ENCODE peak calls at places on chromosomes 6 and 20, in six cellular contexts. C, U, K, T, O and D are unnamed samples.

GRCh38 chr6:169942173-169942572 is 190.8 kb downstream of the ERMARD start:
- DNase-seq in C (no peak), U (no peak), K (no peak), T (no peak), O (no peak), D (no peak)

GRCh38 chr20:25470045-25470444 is 62.6 kb downstream of the GINS1 start:
- DNase-seq in C (peak), U (peak), K (peak), T (peak), O (peak), D (peak)

GRCh38 chr6:157773248-157773773 is 49.7 kb upstream of the SNX9 start:
- DNase-seq in C (no peak), U (no peak), K (no peak), T (no peak), O (no peak), D (no peak)

GRCh38 chr6:41594326-41594725 is 43.9 kb upstream of the MDFI start:
- DNase-seq in C (no peak), U (no peak), K (no peak), T (no peak), O (no peak), D (no peak)

GRCh38 chr6:32830017-32830416 is 8.5 kb downstream of the TAP2 start:
- DNase-seq in C (no peak), U (no peak), K (no peak), T (no peak), O (no peak), D (no peak)

GRCh38 chr20:36542019-36542488 is 735 bp downstream of the MYL9 start:
- DNase-seq in C (peak), U (peak), K (peak), T (peak), O (no peak), D (peak)

GRCh38 chr6:28393912-28394662 is 5.5 kb downstream of the ZSCAN12 start:
- DNase-seq in C (no peak), U (peak), K (no peak), T (peak), O (no peak), D (peak)

GRCh38 chr6:144343736-144344428 is 58.7 kb downstream of the UTRN start:
- DNase-seq in C (peak), U (peak), K (no peak), T (peak), O (peak), D (peak)

GRCh38 chr20:55761787-55762186 is 243.5 kb downstream of the CBLN4 start:
- DNase-seq in C (no peak), U (no peak), K (no peak), T (no peak), O (no peak), D (no peak)

GRCh38 chr6:39302669-39303424 is 11.4 kb downstream of the KCNK17 start:
- DNase-seq in C (peak), U (peak), K (peak), T (peak), O (peak), D (peak)

GRCh38 chr20:20497242-20497985 is 129.5 kb downstream of the INSM1 start:
- DNase-seq in C (no peak), U (no peak), K (no peak), T (no peak), O (no peak), D (no peak)

GRCh38 chr6:35829306-35829705 is 24.2 kb downstream of the LHFPL5 start:
- DNase-seq in C (no peak), U (no peak), K (no peak), T (no peak), O (no peak), D (no peak)

GRCh38 chr6:6900566-6901204 is 207.1 kb upstream of the RREB1 start:
- DNase-seq in C (no peak), U (no peak), K (no peak), T (no peak), O (no peak), D (peak)

GRCh38 chr6:111105578-111105977 is 18.3 kb downstream of the SLC16A10 start:
- DNase-seq in C (peak), U (peak), K (no peak), T (peak), O (no peak), D (peak)

GRCh38 chr6:4478098-4478497 is 298.1 kb upstream of the CDYL start:
- DNase-seq in C (no peak), U (no peak), K (no peak), T (no peak), O (no peak), D (no peak)

GRCh38 chr6:367891-368630 is 23.5 kb upstream of the IRF4 start:
- DNase-seq in C (no peak), U (no peak), K (no peak), T (no peak), O (no peak), D (no peak)

GRCh38 chr6:17885079-17885478 is 102.4 kb downstream of the KIF13A start:
- DNase-seq in C (no peak), U (no peak), K (no peak), T (no peak), O (no peak), D (peak)

GRCh38 chr6:106618324-106618723 is 11.0 kb downstream of the RTN4IP1 start:
- DNase-seq in C (no peak), U (no peak), K (no peak), T (no peak), O (no peak), D (peak)

GRCh38 chr6:89970609-89971337 is 76.5 kb downstream of the GJA10 start:
- DNase-seq in C (peak), U (peak), K (peak), T (peak), O (no peak), D (peak)

GRCh38 chr6:44452725-44453124 is 65.2 kb downstream of the CDC5L start:
- DNase-seq in C (peak), U (peak), K (no peak), T (peak), O (no peak), D (no peak)

GRCh38 chr20:32205502-32206382 is 1.8 kb downstream of the PLAGL2 start:
- DNase-seq in C (no peak), U (no peak), K (no peak), T (no peak), O (no peak), D (peak)

GRCh38 chr6:109461733-109462526 is 6.4 kb upstream of the MICAL1 start:
- DNase-seq in C (no peak), U (no peak), K (no peak), T (no peak), O (no peak), D (no peak)

GRCh38 chr6:38436726-38437465 is 202.8 kb downstream of the BTBD9 start:
- DNase-seq in C (peak), U (no peak), K (no peak), T (peak), O (no peak), D (no peak)

GRCh38 chr6:140062042-140063041 is 687.9 kb upstream of the CITED2 start:
- DNase-seq in C (peak), U (no peak), K (no peak), T (peak), O (no peak), D (no peak)
- TF ChIP-seq MYC in C (no peak), U (no peak), K (no peak), T (no peak), O (no peak), D (no peak)

GRCh38 chr20:51560550-51561307 is 18.2 kb upstream of the NFATC2 start:
- DNase-seq in C (no peak), U (no peak), K (no peak), T (peak), O (no peak), D (no peak)
- H3K4me3 ChIP-seq in C (peak), U (no peak), K (no peak), T (peak), O (no peak), D (no peak)

GRCh38 chr20:44423480-44423879 is 52.2 kb upstream of the TTPAL start:
- DNase-seq in C (no peak), U (no peak), K (no peak), T (no peak), O (no peak), D (no peak)

GRCh38 chr20:44419131-44419844 is 56.4 kb upstream of the TTPAL start:
- DNase-seq in C (no peak), U (peak), K (no peak), T (no peak), O (no peak), D (no peak)

GRCh38 chr20:44420497-44420896 is 55.2 kb upstream of the TTPAL start:
- DNase-seq in C (no peak), U (no peak), K (no peak), T (no peak), O (no peak), D (no peak)

GRCh38 chr20:44424039-44424495 is 51.6 kb upstream of the TTPAL start:
- DNase-seq in C (no peak), U (no peak), K (no peak), T (no peak), O (no peak), D (no peak)

DNA sequence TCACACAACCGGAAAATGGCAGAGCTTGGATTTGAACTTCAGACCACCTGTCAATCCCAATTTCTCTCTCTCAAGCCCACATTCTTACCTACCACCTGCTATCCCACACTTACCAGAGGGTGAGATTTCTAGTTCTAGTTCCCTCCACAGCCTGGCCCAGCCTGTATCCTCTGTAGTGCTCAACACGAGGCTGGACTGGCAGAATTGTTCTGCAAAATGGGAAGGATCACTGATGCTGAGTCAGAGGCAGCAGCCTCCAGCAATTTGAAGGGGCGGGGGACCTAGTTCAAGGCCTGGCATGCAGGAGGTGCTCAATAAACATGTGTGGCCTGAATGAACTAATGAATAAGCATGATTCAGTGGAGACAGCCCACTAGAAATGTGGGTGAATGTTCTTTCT is 53.6 kb upstream of the TTPAL start:
- DNase-seq in C (no peak), U (no peak), K (no peak), T (no peak), O (no peak), D (peak)
- TF ChIP-seq MYC in C (no peak), U (no peak), K (no peak), T (no peak), O (no peak), D (no peak)

DNA sequence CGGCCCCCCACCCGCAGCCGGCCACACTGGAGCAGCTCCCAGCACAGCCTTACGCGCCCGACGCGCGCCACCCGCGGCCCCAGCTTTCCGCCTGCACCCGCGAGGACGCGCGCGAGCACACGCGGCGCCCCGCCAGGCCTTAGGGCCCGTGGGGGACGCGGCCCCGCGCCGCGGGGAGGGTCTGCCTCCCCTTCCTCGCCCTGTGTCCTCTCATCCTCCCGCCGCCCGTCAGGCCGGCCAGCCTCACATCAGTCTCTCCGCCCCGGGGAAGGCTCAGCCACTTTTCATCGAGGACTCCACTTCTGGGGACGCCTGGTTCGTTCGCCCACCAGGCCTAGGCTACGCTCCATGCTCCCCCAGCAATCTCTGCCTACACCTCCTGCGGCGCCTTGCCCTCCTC is 12.6 kb upstream of the SLC22A7 start:
- DNase-seq in C (no peak), U (no peak), K (no peak), T (no peak), O (no peak), D (no peak)
- H3K4me3 ChIP-seq in C (no peak), U (no peak), K (no peak), T (no peak), O (no peak), D (no peak)

DNA sequence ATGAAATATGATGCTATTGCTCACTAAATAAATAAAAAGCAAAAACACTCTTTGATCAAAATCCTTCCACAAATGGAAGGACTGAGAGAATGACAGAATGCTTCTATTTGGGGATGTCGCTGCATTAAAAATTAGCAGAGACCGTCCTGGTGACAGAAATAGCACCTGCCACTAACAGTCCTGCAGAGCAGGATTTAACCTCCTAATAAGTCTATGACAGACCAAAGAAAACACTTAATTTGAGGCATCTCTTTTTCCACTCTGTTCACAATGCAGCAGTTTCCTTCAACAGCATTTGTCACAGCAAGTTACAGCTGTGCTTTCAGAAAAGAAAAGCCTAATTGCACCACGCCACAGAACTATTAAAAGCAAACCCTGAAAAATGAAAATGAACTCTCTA is 140.6 kb upstream of the BEND6 start:
- DNase-seq in C (no peak), U (no peak), K (no peak), T (no peak), O (peak), D (no peak)
- TF ChIP-seq MYC in C (no peak), U (no peak), K (no peak), T (no peak), O (no peak), D (no peak)

DNA sequence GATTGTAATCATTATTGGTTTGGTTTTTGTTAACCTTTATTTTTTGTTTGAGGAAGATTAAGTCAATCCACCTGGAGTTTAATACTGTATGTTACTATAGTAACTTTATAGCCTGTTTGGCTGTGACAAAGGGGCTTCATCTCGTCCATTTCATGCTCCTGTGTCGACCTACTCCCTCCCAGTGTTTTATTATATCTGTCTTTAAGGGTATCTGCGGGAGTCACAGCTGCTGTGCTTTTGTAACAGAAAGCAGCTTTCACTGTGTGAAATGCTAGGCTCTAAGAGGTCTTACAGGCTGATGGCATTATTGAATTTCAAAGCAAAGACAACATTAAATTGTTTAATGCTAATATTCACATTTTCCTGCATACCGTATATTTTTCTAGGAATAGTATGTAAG is 698.0 kb upstream of the POU3F2 start:
- DNase-seq in C (no peak), U (no peak), K (no peak), T (no peak), O (no peak), D (no peak)
- H3K4me3 ChIP-seq in C (no peak), U (no peak), K (no peak), T (no peak), O (no peak), D (no peak)

DNA sequence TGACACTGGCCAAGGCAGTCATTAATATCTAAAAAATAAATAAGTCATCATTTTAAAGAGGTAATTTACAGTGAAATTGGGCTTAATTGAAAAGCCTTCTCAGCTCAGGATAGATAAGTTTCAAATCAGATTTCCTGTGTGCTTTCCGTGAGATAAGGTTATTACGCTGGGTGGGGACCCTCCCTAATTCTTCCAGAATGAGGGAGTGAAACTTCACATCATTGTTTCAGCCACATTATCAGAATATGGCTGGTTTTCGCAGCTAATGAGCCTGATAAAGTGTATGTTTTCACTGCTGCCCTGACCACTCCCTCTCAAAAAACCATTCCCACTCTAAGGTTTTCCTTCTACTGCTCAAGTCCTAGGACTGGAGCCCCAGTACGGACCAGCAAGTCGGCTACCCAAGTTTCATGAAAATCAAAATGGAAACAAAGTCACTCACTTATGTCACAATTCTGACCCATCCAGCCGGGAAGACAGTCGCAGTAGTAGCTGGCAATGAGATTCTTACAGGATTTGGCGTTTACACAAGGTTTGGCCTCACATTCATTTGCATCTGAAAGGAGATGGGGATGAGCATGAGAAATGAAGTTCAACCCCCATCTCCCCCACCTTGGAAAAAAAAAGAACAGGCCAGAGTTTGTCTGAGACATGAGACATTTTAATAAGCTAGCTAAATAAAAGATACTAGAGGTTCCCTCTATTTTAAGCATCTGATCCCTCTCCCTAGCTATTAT is 24.6 kb downstream of the JAG1 start:
- DNase-seq in C (no peak), U (no peak), K (no peak), T (no peak), O (no peak), D (no peak)
- TF ChIP-seq MYC in C (no peak), U (no peak), K (no peak), T (no peak), O (no peak), D (no peak)

GRCh38 chr20:1651268-1651667 is 6.3 kb downstream of the SIRPG start:
- DNase-seq in C (no peak), U (no peak), K (no peak), T (no peak), O (no peak), D (no peak)
- H3K4me3 ChIP-seq in C (no peak), U (no peak), K (no peak), T (no peak), O (no peak), D (no peak)

DNA sequence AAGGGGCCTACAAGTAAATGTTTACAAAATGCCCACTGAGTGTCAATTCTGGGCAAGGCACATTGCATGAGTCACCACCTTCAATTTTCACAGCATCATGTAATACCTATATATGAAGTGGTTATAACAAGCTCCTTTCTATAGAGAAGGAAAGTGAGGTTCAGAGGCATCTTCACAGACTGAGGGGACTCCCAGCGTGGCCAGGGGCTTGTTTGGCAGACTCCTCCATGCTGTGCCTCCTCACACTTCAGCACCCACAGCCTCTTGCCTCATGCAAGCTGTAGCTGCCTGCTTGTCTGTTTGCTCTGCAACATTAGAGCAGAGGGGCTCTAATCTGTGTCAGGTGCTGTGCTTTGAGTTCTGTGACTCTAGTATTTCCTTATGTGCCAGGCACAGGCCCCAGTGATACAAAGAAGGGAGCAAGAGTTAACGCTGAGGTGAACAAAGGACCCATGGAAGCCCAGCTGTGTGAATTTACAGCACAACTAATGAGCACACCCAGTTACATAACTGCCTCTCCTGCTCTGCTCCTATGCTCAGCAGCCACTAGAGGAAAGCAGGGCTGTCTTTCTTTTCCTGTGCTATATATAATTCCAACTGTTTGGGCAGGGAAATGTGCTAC is 72.3 kb downstream of the ZHX3 start:
- DNase-seq in C (no peak), U (peak), K (no peak), T (peak), O (no peak), D (no peak)
- TF ChIP-seq MYC in C (no peak), U (no peak), K (no peak), T (no peak), O (no peak), D (no peak)

DNA sequence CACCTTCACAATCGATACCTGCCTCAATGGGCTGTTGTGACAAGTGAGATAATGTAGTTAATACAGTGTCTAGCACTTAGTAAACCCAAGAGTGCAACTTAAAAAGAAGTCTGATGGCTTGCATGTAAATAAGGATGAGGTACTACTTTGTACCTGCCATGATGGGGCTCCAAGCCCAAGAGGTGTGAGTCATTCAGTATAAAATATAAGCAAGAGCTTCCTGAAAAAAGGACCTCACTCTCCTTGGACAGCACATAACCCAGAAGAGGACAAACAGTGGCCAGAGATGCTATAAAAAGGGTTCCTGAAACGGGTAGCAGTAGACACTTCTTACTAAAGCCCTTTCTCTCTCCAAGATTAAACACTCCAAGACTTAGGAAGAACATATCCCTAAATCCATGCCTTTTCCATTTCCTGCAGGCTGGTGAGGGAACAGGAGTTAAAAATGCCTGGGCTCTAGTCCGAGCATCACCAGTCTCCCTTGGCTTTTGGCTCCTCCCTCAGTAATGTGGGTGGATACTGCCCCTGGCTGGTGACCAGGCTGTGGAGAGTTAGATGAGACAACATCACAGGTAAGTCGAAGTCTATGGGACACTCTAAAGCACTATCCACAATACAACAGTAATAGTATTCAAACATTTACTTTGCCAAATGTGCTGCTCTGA is 4.2 kb downstream of the UBE2V1 start:
- DNase-seq in C (no peak), U (no peak), K (no peak), T (no peak), O (no peak), D (no peak)
- H3K4me3 ChIP-seq in C (no peak), U (no peak), K (no peak), T (no peak), O (no peak), D (no peak)